ENCODE peak calls at places on chromosomes 2 and 18, in four cellular contexts. One of them, this sample, is unnamed.

GRCh38 chr2:171855401-171855800 is 38.6 kb downstream of the SLC25A12 start:
- DNase-seq in CD8-positive, alpha-beta memory T cell: no peak
- DNase-seq in right atrium auricular region: no peak
- DNase-seq in fibroblast of lung: peak; percentile 23
- DNase-seq in this sample: no peak

GRCh38 chr2:96265349-96265839 is 403 bp downstream of the TMEM127 start:
- DNase-seq in CD8-positive, alpha-beta memory T cell: no peak
- DNase-seq in right atrium auricular region: no peak
- DNase-seq in fibroblast of lung: no peak
- DNase-seq in this sample: no peak

GRCh38 chr2:98880266-98881152 is 55.5 kb downstream of the CRACDL start:
- DNase-seq in CD8-positive, alpha-beta memory T cell: no peak
- DNase-seq in right atrium auricular region: peak; percentile 53
- DNase-seq in fibroblast of lung: no peak
- DNase-seq in this sample: no peak

GRCh38 chr2:61670591-61671503 is 132.7 kb upstream of the XPO1 start:
- DNase-seq in CD8-positive, alpha-beta memory T cell: peak; percentile 13
- DNase-seq in right atrium auricular region: peak; percentile 82
- DNase-seq in fibroblast of lung: peak; percentile 51
- DNase-seq in this sample: no peak

GRCh38 chr2:104897515-104898184 is 43.7 kb downstream of the POU3F3 start:
- DNase-seq in CD8-positive, alpha-beta memory T cell: no peak
- DNase-seq in right atrium auricular region: no peak
- DNase-seq in fibroblast of lung: peak; percentile 2
- DNase-seq in this sample: no peak

GRCh38 chr2:188963738-188964137 is 10.4 kb upstream of the COL3A1 start:
- DNase-seq in CD8-positive, alpha-beta memory T cell: no peak
- DNase-seq in right atrium auricular region: no peak
- DNase-seq in fibroblast of lung: no peak
- DNase-seq in this sample: no peak

GRCh38 chr18:31598021-31598805 is 6.5 kb downstream of the TTR start:
- DNase-seq in CD8-positive, alpha-beta memory T cell: no peak
- DNase-seq in right atrium auricular region: no peak
- DNase-seq in fibroblast of lung: no peak
- DNase-seq in this sample: no peak

GRCh38 chr18:13471495-13471845 is 252.9 kb downstream of the LDLRAD4 start:
- DNase-seq in CD8-positive, alpha-beta memory T cell: no peak
- DNase-seq in right atrium auricular region: no peak
- DNase-seq in fibroblast of lung: no peak
- DNase-seq in this sample: no peak

GRCh38 chr2:529425-529824 is 147.8 kb downstream of the TMEM18 start:
- DNase-seq in CD8-positive, alpha-beta memory T cell: peak; percentile 6
- DNase-seq in right atrium auricular region: no peak
- DNase-seq in fibroblast of lung: peak; percentile 36
- DNase-seq in this sample: no peak

GRCh38 chr18:63604791-63605567 is 17.8 kb downstream of the SERPINB13 start:
- DNase-seq in CD8-positive, alpha-beta memory T cell: no peak
- DNase-seq in right atrium auricular region: no peak
- DNase-seq in fibroblast of lung: no peak
- DNase-seq in this sample: no peak

GRCh38 chr2:12896283-12897014 is 179.7 kb downstream of the TRIB2 start:
- DNase-seq in CD8-positive, alpha-beta memory T cell: no peak
- DNase-seq in right atrium auricular region: no peak
- DNase-seq in fibroblast of lung: peak; percentile 86
- DNase-seq in this sample: no peak

GRCh38 chr2:101107246-101107645 is 43.9 kb downstream of the TBC1D8 start:
- DNase-seq in CD8-positive, alpha-beta memory T cell: no peak
- DNase-seq in right atrium auricular region: no peak
- DNase-seq in fibroblast of lung: peak; percentile 12
- DNase-seq in this sample: no peak

GRCh38 chr18:40404284-40404683 is 1550.8 kb upstream of the PIK3C3 start:
- DNase-seq in CD8-positive, alpha-beta memory T cell: no peak
- DNase-seq in right atrium auricular region: no peak
- DNase-seq in fibroblast of lung: peak; percentile 23
- DNase-seq in this sample: no peak

GRCh38 chr2:9780368-9781130 is 62.7 kb upstream of the TAF1B start:
- DNase-seq in CD8-positive, alpha-beta memory T cell: peak; percentile 61
- DNase-seq in right atrium auricular region: no peak
- DNase-seq in fibroblast of lung: no peak
- DNase-seq in this sample: no peak

GRCh38 chr2:120442923-120443571 is 97.1 kb downstream of the INHBB start:
- DNase-seq in CD8-positive, alpha-beta memory T cell: no peak
- DNase-seq in right atrium auricular region: no peak
- DNase-seq in fibroblast of lung: no peak
- DNase-seq in this sample: no peak

GRCh38 chr2:112433932-112434730 is 686 bp upstream of the RGPD8 start:
- DNase-seq in CD8-positive, alpha-beta memory T cell: no peak
- DNase-seq in right atrium auricular region: no peak
- DNase-seq in fibroblast of lung: no peak
- DNase-seq in this sample: no peak

GRCh38 chr2:96940991-96941775 is 45.2 kb downstream of the FAM178B start:
- DNase-seq in CD8-positive, alpha-beta memory T cell: peak; percentile 7
- DNase-seq in right atrium auricular region: no peak
- DNase-seq in fibroblast of lung: no peak
- DNase-seq in this sample: no peak

GRCh38 chr2:208139447-208139846 is 6.5 kb downstream of the CRYGB start:
- DNase-seq in CD8-positive, alpha-beta memory T cell: no peak
- DNase-seq in right atrium auricular region: no peak
- DNase-seq in fibroblast of lung: no peak
- DNase-seq in this sample: no peak

GRCh38 chr2:240792658-240793312 is 27.2 kb downstream of the KIF1A start:
- DNase-seq in CD8-positive, alpha-beta memory T cell: no peak
- DNase-seq in right atrium auricular region: no peak
- DNase-seq in fibroblast of lung: no peak
- DNase-seq in this sample: no peak

GRCh38 chr18:58649966-58650816 is 21.1 kb upstream of the MALT1 start:
- DNase-seq in CD8-positive, alpha-beta memory T cell: no peak
- DNase-seq in right atrium auricular region: no peak
- DNase-seq in fibroblast of lung: no peak
- DNase-seq in this sample: peak; percentile 20

GRCh38 chr2:30601375-30601774 is 154.3 kb downstream of the LCLAT1 start:
- DNase-seq in CD8-positive, alpha-beta memory T cell: no peak
- DNase-seq in right atrium auricular region: no peak
- DNase-seq in fibroblast of lung: no peak
- DNase-seq in this sample: no peak

GRCh38 chr2:60796573-60797509 is 40.8 kb downstream of the PAPOLG start:
- DNase-seq in CD8-positive, alpha-beta memory T cell: no peak
- DNase-seq in right atrium auricular region: no peak
- DNase-seq in fibroblast of lung: peak; percentile 23
- DNase-seq in this sample: no peak

GRCh38 chr2:10412380-10412779 is 35.7 kb downstream of the ODC1 start:
- DNase-seq in CD8-positive, alpha-beta memory T cell: no peak
- DNase-seq in right atrium auricular region: no peak
- DNase-seq in fibroblast of lung: peak; percentile 46
- DNase-seq in this sample: no peak

GRCh38 chr2:151947524-151948165 is 119.4 kb upstream of the ARL5A start:
- DNase-seq in CD8-positive, alpha-beta memory T cell: no peak
- DNase-seq in right atrium auricular region: no peak
- DNase-seq in fibroblast of lung: no peak
- DNase-seq in this sample: no peak

GRCh38 chr2:73979021-73979420 is 5.7 kb upstream of the TET3 start:
- DNase-seq in CD8-positive, alpha-beta memory T cell: peak; percentile 67
- DNase-seq in right atrium auricular region: no peak
- DNase-seq in fibroblast of lung: no peak
- DNase-seq in this sample: peak; percentile 84

GRCh38 chr2:231795525-231796327 is 9.5 kb downstream of the COPS7B start:
- DNase-seq in CD8-positive, alpha-beta memory T cell: no peak
- DNase-seq in right atrium auricular region: no peak
- DNase-seq in fibroblast of lung: peak; percentile 69
- DNase-seq in this sample: no peak

GRCh38 chr2:55555977-55556376 is 36.5 kb downstream of the CFAP36 start:
- DNase-seq in CD8-positive, alpha-beta memory T cell: no peak
- DNase-seq in right atrium auricular region: no peak
- DNase-seq in fibroblast of lung: no peak
- DNase-seq in this sample: no peak

GRCh38 chr2:55565613-55566012 is 46.1 kb downstream of the CFAP36 start:
- DNase-seq in CD8-positive, alpha-beta memory T cell: peak; percentile 15
- DNase-seq in right atrium auricular region: no peak
- DNase-seq in fibroblast of lung: no peak
- DNase-seq in this sample: no peak

GRCh38 chr2:55556809-55557208 is 37.3 kb downstream of the CFAP36 start:
- DNase-seq in CD8-positive, alpha-beta memory T cell: no peak
- DNase-seq in right atrium auricular region: no peak
- DNase-seq in fibroblast of lung: no peak
- DNase-seq in this sample: no peak

GRCh38 chr2:55560855-55561254 is 41.3 kb downstream of the CFAP36 start:
- DNase-seq in CD8-positive, alpha-beta memory T cell: no peak
- DNase-seq in right atrium auricular region: no peak
- DNase-seq in fibroblast of lung: no peak
- DNase-seq in this sample: no peak
- H3K36me3 ChIP-seq in CD8-positive, alpha-beta memory T cell: peaks cover 55% of the 10 kb centered on the region
- H3K36me3 ChIP-seq in right atrium auricular region: peaks cover 65% of the 10 kb centered on the region
- H3K36me3 ChIP-seq in fibroblast of lung: peaks cover 10% of the 10 kb centered on the region
- H3K36me3 ChIP-seq in this sample: peaks cover 39% of the 10 kb centered on the region

GRCh38 chr2:147389218-147389617 is 455.6 kb upstream of the ACVR2A start:
- DNase-seq in CD8-positive, alpha-beta memory T cell: no peak
- DNase-seq in right atrium auricular region: no peak
- DNase-seq in fibroblast of lung: no peak
- DNase-seq in this sample: no peak

GRCh38 chr2:147388217-147388616 is 456.6 kb upstream of the ACVR2A start:
- DNase-seq in CD8-positive, alpha-beta memory T cell: no peak
- DNase-seq in right atrium auricular region: no peak
- DNase-seq in fibroblast of lung: no peak
- DNase-seq in this sample: no peak

GRCh38 chr2:147386284-147386683 is 458.5 kb upstream of the ACVR2A start:
- DNase-seq in CD8-positive, alpha-beta memory T cell: no peak
- DNase-seq in right atrium auricular region: no peak
- DNase-seq in fibroblast of lung: no peak
- DNase-seq in this sample: no peak

GRCh38 chr2:147394179-147394790 is 450.5 kb upstream of the ACVR2A start:
- DNase-seq in CD8-positive, alpha-beta memory T cell: no peak
- DNase-seq in right atrium auricular region: no peak
- DNase-seq in fibroblast of lung: no peak
- DNase-seq in this sample: no peak

DNA sequence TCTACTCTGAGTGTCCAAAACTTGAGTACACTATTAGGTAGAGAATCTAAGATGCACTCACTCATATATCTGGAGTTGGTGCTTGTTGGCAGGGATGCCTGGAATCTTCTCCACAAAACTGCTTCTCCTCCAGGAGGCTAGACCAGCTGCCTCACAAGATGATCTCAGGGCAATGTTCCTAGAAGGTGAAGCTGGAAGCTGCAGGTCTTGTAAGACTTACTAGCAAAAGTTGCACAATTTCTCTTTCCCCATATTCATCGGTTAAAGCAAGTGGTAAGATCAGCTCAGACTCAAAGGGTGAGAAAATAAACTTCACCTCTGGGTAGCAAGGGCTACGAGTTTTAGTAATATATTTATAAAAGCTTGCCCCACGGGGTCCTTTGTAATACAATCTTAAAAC is 454.4 kb upstream of the ACVR2A start:
- DNase-seq in CD8-positive, alpha-beta memory T cell: no peak
- DNase-seq in right atrium auricular region: no peak
- DNase-seq in fibroblast of lung: no peak
- DNase-seq in this sample: no peak
- H3K4me1 ChIP-seq in CD8-positive, alpha-beta memory T cell: no peaks in the 10 kb centered on the region
- H3K4me1 ChIP-seq in right atrium auricular region: no peaks in the 10 kb centered on the region
- H3K4me1 ChIP-seq in fibroblast of lung: no peaks in the 10 kb centered on the region
- H3K4me1 ChIP-seq in this sample: no peaks in the 10 kb centered on the region

GRCh38 chr18:34933880-34934689 is 107.1 kb upstream of the MAPRE2 start:
- DNase-seq in CD8-positive, alpha-beta memory T cell: no peak
- DNase-seq in right atrium auricular region: no peak
- DNase-seq in fibroblast of lung: peak; percentile 37
- DNase-seq in this sample: no peak

GRCh38 chr18:34929336-34929780 is 111.9 kb upstream of the MAPRE2 start:
- DNase-seq in CD8-positive, alpha-beta memory T cell: no peak
- DNase-seq in right atrium auricular region: no peak
- DNase-seq in fibroblast of lung: peak; percentile 89
- DNase-seq in this sample: no peak

GRCh38 chr18:34936772-34937171 is 104.4 kb upstream of the MAPRE2 start:
- DNase-seq in CD8-positive, alpha-beta memory T cell: no peak
- DNase-seq in right atrium auricular region: no peak
- DNase-seq in fibroblast of lung: no peak
- DNase-seq in this sample: no peak

GRCh38 chr18:34932363-34932762 is 108.8 kb upstream of the MAPRE2 start:
- DNase-seq in CD8-positive, alpha-beta memory T cell: no peak
- DNase-seq in right atrium auricular region: no peak
- DNase-seq in fibroblast of lung: no peak
- DNase-seq in this sample: no peak

DNA sequence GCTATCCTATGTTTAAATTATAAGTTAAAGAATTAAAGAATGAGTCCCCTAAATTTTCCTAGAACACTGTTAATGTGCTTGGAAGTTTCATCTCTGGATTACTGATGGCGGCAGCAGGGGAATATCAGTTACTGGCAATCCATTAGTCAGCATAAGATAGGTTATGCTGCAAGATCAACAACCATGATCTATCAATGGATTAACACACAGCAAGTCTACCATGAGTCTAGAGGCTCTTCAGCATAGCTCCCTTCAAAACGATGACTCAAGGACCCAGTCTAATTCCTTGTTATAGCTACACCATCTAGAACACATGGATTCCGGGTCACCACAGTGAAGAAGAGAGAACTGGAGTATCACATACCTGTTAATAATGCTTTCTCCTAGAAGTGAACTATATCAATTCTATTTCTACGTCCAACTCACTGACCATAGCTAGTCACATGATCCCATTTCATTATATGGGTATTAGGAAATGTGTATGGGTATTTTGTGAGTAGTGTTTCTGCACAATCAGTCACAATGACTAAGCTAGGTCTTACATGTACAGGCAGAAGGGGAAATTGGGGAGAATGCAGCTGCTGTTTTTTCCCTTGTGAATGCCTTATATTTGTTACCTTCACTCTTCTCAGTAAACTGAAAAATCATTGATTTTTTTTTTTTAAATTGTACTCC is 108.3 kb upstream of the MAPRE2 start:
- DNase-seq in CD8-positive, alpha-beta memory T cell: no peak
- DNase-seq in right atrium auricular region: no peak
- DNase-seq in fibroblast of lung: no peak
- DNase-seq in this sample: no peak
- H3K36me3 ChIP-seq in CD8-positive, alpha-beta memory T cell: no peaks in the 10 kb centered on the region
- H3K36me3 ChIP-seq in right atrium auricular region: no peaks in the 10 kb centered on the region
- H3K36me3 ChIP-seq in fibroblast of lung: no peaks in the 10 kb centered on the region
- H3K36me3 ChIP-seq in this sample: no peaks in the 10 kb centered on the region

DNA sequence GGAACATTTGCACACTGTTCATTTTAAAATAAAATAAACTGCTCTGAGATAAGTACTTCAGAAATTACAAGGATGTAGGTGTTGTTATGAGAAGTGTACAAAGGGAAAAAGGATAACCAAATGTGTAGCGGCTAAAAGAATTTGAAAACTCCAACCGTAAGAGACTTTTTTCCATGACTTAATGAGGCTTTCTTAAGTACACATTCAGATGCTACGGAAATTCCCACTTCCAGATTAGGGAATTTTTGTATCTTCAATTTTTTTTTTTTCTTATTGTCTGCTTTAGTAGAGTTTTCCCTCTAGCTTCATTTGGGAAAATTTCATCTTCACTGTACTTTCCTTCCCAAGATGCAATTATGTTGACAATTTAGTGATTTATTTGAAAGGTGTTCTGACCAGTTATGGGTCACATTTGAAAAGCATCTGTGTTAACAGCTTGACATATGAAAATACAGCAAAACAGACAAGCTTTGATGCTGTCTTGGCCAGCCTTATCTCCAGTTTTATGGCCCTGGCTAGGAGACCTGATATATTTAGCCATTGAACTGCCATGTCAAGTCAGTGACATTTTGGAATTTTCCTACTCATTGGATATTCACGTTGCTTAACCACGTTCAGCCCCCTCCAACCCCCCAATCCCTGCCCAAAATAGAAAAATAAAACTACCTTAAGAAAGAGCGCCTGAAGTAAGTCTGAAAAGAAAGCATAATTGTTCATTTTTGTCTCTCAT is 105.6 kb downstream of the FEZ2 start:
- DNase-seq in CD8-positive, alpha-beta memory T cell: no peak
- DNase-seq in right atrium auricular region: no peak
- DNase-seq in fibroblast of lung: no peak
- DNase-seq in this sample: no peak
- H3K4me1 ChIP-seq in CD8-positive, alpha-beta memory T cell: no peaks in the 10 kb centered on the region
- H3K4me1 ChIP-seq in right atrium auricular region: no peaks in the 10 kb centered on the region
- H3K4me1 ChIP-seq in fibroblast of lung: peaks cover 34% of the 10 kb centered on the region
- H3K4me1 ChIP-seq in this sample: no peaks in the 10 kb centered on the region

This sample was measured in CD8-positive, alpha-beta T cell.